ENCODE peak calls at places on chromosomes 6 and 20, in four cellular contexts. Z is HCT116, M is Panc1, A is K562. W is an unnamed sample.

GRCh38 chr20:51275181-51275580 is 252.3 kb upstream of the KCNG1 start:
- DNase-seq in A (no peak), Z (no peak), M (no peak), W (no peak)

GRCh38 chr6:87671555-87672029 is 30.4 kb downstream of the AKIRIN2 start:
- DNase-seq in A (no peak), M (no peak), Z (no peak), W (peak)

GRCh38 chr6:111912904-111913303 is 39.7 kb upstream of the FYN start:
- DNase-seq in Z (no peak), A (no peak), M (no peak), W (no peak)

GRCh38 chr6:15430181-15430580 is 184.3 kb downstream of the JARID2 start:
- DNase-seq in A (no peak), Z (no peak), M (no peak), W (no peak)

GRCh38 chr6:70668499-70668812 is 773 bp downstream of the SMAP1 start:
- DNase-seq in Z (peak), M (no peak), A (peak), W (no peak)

GRCh38 chr6:113047148-113047547 is 700.0 kb downstream of the RFPL4B start:
- DNase-seq in A (no peak), M (no peak), Z (no peak), W (no peak)

GRCh38 chr20:58585753-58586540 is 65.1 kb upstream of the STX16 start:
- DNase-seq in Z (no peak), A (no peak), M (no peak), W (no peak)

GRCh38 chr6:91476000-91476399 is 889.1 kb upstream of the MAP3K7 start:
- DNase-seq in Z (no peak), M (peak), A (no peak), W (peak)

GRCh38 chr6:155472886-155473285 is 17.2 kb upstream of the NOX3 start:
- DNase-seq in Z (no peak), A (no peak), M (no peak), W (no peak)

DNA sequence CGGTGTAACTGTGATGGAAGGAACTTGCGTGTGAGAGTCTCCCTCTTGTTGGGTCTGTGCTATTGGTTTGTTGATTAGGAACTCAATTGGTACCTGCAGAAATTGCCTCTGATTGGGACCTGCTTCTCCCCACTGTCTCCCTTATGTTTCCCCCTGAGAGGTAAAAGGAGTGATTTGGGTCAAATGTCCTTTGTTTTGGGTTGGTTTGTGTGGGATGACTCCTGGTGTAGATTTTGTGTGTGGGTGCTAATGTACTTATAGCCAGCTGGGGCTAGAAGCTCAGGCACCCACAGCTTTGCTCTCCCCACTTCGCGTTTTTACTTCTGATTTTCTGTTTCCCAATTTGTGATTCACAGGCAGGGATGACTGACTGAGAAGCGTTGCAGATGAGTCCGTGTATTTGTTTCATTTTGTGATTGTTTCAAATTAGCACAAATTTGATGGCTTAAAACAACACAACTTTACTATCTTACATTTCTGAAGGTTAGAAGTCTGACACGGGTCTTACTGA is 79.1 kb downstream of the UTRN start:
- DNase-seq in Z (no peak), M (no peak), A (no peak), W (no peak)
- H3K27ac ChIP-seq in Z (no peak), M (peak), A (no peak), W (peak)

GRCh38 chr20:63102720-63103375 is 96.1 kb upstream of the BHLHE23 start:
- DNase-seq in M (no peak), A (no peak), Z (no peak), W (no peak)

GRCh38 chr20:63100401-63100925 is 93.7 kb upstream of the BHLHE23 start:
- DNase-seq in A (no peak), Z (no peak), M (no peak), W (no peak)

GRCh38 chr20:63101781-63102719 is 95.3 kb upstream of the BHLHE23 start:
- DNase-seq in A (no peak), M (no peak), Z (no peak), W (no peak)

GRCh38 chr20:63099426-63100267 is 92.9 kb upstream of the BHLHE23 start:
- DNase-seq in A (no peak), M (no peak), Z (no peak), W (no peak)

DNA sequence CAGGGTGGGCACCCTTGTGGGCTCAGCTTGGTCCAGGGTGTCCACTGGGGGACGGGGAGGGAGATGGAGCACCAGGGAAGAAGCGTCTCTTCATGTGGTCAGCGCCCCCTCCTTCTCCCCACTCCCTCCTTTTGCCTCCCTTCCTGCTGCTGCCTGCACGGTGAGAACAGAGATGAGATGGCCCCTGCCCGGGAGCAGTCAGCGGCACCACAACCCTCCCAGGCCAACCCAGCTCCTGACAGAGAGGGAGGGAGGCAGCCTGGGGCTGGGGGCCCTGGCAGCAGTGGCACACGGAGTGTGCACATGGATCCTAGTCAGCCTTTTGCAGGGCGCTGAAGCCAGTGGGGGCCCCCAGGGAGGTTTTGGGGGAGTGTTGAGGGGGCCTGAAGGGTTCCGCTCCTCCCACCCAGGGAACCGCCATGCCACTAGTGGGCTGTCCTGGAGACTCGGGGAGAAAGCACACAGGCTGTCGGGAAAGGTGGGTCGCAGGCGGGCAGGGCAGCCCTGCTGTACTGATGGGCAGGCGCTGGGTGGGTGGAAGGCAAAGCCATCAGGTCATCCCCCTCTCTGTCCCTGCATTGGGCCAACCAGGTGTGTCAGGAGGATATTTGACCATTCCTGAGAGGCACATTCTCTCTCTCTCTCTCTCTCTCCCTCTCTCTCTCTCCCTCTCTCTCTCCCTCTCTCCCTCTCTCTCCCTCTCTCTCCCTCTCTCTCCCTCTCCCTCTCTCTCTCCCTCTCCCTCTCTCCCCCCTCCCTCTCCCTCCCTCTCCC is 94.3 kb upstream of the BHLHE23 start:
- DNase-seq in Z (no peak), A (no peak), M (no peak), W (no peak)
- TF ChIP-seq TCF7L2 in Z (no peak), A (no peak), M (no peak), W (no peak)

GRCh38 chr6:105109955-105110650 is 69.7 kb downstream of the POPDC3 start:
- DNase-seq in M (no peak), Z (no peak), A (no peak), W (no peak)
- H3K27ac ChIP-seq in M (no peak), Z (no peak), A (no peak), W (no peak)

GRCh38 chr20:14896569-14896968 is 559.2 kb upstream of the FLRT3 start:
- DNase-seq in Z (no peak), M (no peak), A (no peak), W (no peak)
- TF ChIP-seq TCF7L2 in Z (no peak), M (no peak), A (no peak), W (no peak)

GRCh38 chr6:157323924-157324276 is 581 bp upstream of the TMEM242 start:
- DNase-seq in Z (peak), A (peak), M (peak), W (peak)

GRCh38 chr6:157326979-157327378 is 3.7 kb upstream of the TMEM242 start:
- DNase-seq in M (no peak), A (no peak), Z (no peak), W (peak)

GRCh38 chr6:157322792-157323113 is 566 bp downstream of the TMEM242 start:
- DNase-seq in Z (no peak), A (no peak), M (no peak), W (no peak)

GRCh38 chr6:157325069-157325805 is 1.9 kb upstream of the TMEM242 start:
- DNase-seq in M (no peak), A (no peak), Z (no peak), W (peak)

DNA sequence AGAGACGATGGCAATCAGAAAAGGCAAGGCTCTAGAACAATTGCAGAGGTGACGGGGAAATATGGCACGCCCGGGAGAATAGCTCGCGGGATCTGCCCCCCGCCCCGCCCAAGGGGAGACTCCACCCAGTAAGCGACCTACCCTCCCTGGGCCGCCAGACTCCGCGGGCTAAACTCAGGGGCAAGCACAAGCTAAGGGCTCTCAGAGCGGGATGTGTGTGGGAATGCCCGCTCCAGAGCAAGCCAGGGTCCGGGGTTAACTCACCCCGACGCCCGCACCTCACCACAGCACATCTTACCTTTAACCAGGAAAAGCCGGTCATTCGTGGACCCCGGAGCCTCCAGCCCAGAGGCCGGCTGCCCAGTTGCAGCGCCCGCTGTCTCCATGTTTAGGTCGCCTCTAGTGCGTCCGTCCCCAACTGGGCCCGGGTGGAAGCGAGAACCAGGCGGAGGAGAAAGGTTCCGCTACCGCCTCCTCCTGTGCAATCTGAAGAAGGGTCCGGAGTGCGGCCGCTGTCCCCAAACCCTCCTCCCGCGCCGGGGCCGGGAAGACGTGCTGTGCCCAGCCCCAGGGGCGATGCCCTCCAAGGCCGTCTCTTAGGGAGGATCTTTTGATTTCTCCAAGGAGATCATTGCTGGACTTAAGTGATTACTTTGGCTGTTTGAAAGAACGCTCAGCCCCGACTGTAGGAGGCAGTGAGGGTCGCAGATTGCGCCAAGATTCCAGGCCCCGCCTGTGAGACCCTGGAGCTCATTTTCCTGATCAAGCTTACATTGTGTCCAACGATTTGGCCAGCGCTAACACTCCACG is at the start of gene TMEM242:
- DNase-seq in M (peak), Z (peak), A (peak), W (peak)
- H3K27ac ChIP-seq in M (peak), Z (peak), A (peak), W (peak)

W was measured in HepG2.